ENCODE peak calls at places on chromosomes 4 and X, in five cellular contexts. D is HL-60; A is stimulated activated CD4-positive, alpha-beta T cell treated with anti-CD3 and anti-CD28 coated beads, Interleukin-1b, Interleukin-23, amount 100 ng/mL, for 1 hour; O is NCI-H1105; I is CD4-positive, alpha-beta T cell. S is an unnamed sample.

GRCh38 chr4:109131559-109131958 is 170.9 kb downstream of the COL25A1 start:
- DNase-seq in D (no peak), A (no peak), O (no peak), I (no peak), S (no peak)

GRCh38 chrX:49061490-49061889 is 2.7 kb downstream of the CCDC120 start:
- DNase-seq in D (no peak), A (no peak), O (no peak), I (no peak), S (no peak)

GRCh38 chr4:73453701-73454005 is 17.6 kb downstream of the AFP start:
- DNase-seq in D (no peak), A (no peak), O (no peak), I (no peak), S (no peak)

GRCh38 chr4:55887594-55887993 is 34.1 kb downstream of the EXOC1 start:
- DNase-seq in D (no peak), A (no peak), O (no peak), I (no peak), S (no peak)

GRCh38 chr4:118968006-118968405 is 79.4 kb downstream of the SYNPO2 start:
- DNase-seq in D (no peak), A (no peak), O (no peak), I (no peak), S (no peak)

GRCh38 chr4:122827899-122828601 is 1.4 kb downstream of the FGF2 start:
- DNase-seq in D (no peak), A (no peak), O (no peak), I (peak), S (no peak)

GRCh38 chr4:30103455-30103854 is 616.7 kb upstream of the PCDH7 start:
- DNase-seq in D (no peak), A (no peak), O (no peak), I (no peak), S (no peak)

GRCh38 chrX:7115557-7115956 is 32.0 kb upstream of the STS start:
- DNase-seq in D (no peak), A (no peak), O (no peak), I (no peak), S (no peak)

GRCh38 chr4:64250488-64250887 is 158.8 kb downstream of the TECRL start:
- DNase-seq in D (no peak), A (no peak), O (no peak), I (no peak), S (no peak)

GRCh38 chr4:101367201-101367600 is 19.9 kb upstream of the PPP3CA start:
- DNase-seq in D (no peak), A (no peak), O (no peak), I (no peak), S (no peak)

GRCh38 chr4:165384608-165385007 is 5.8 kb downstream of the CPE start:
- DNase-seq in D (no peak), A (no peak), O (peak), I (no peak), S (no peak)

GRCh38 chrX:140762061-140762460 is 52.5 kb downstream of the LINC00632 start:
- DNase-seq in D (peak), A (no peak), O (peak), I (no peak), S (peak)

GRCh38 chrX:101079223-101079622 is 544 bp downstream of the TMEM35A start:
- DNase-seq in D (no peak), A (no peak), O (peak), I (no peak), S (no peak)

GRCh38 chr4:100268807-100269206 is 78.5 kb upstream of the DDIT4L start:
- DNase-seq in D (no peak), A (no peak), O (peak), I (no peak), S (no peak)

GRCh38 chr4:23887173-23887572 is 2.7 kb downstream of the PPARGC1A start:
- DNase-seq in D (no peak), A (no peak), O (no peak), I (no peak), S (no peak)

GRCh38 chrX:53882331-53882730 is 161.9 kb downstream of the PHF8 start:
- DNase-seq in D (no peak), A (no peak), O (no peak), I (no peak), S (no peak)

GRCh38 chr4:181418491-181418890 is 824.7 kb upstream of the TENM3 start:
- DNase-seq in D (no peak), A (no peak), O (peak), I (no peak), S (no peak)

GRCh38 chrX:124256209-124256608 is 76.3 kb upstream of the TEX13D start:
- DNase-seq in D (no peak), A (no peak), O (no peak), I (no peak), S (no peak)

GRCh38 chrX:2521927-2522386 is 21.2 kb upstream of the DHRSX start:
- DNase-seq in D (no peak), A (no peak), O (no peak), I (no peak), S (no peak)

GRCh38 chr4:181161669-181162068 is 1081.5 kb upstream of the TENM3 start:
- DNase-seq in D (no peak), A (no peak), O (no peak), I (no peak), S (no peak)

GRCh38 chrX:114152130-114152529 is 431.8 kb upstream of the HTR2C start:
- DNase-seq in D (peak), A (no peak), O (no peak), I (no peak), S (no peak)

GRCh38 chrX:64570204-64570603 is 175.0 kb upstream of the MTMR8 start:
- DNase-seq in D (no peak), A (no peak), O (no peak), I (no peak), S (no peak)

GRCh38 chr4:108398836-108399235 is 221.5 kb upstream of the RPL34 start:
- DNase-seq in D (no peak), A (no peak), O (no peak), I (no peak), S (no peak)

GRCh38 chrX:13380230-13380629 is 60.4 kb upstream of the ATXN3L start:
- DNase-seq in D (no peak), A (no peak), O (no peak), I (no peak), S (no peak)

S was measured in hypothalamus.